ENCODE peak calls at places on chromosomes 3 and 15, in six cellular contexts. U is GDM1, D is GM06990, J is GM03348, K is GF-D8, W is iris pigment epithelial cell. L is an unnamed sample.

GRCh38 chr3:108006077-108006675 is 84.7 kb downstream of the CD47 start:
- DNase-seq in D (no peak), W (peak; percentile 29), J (peak; percentile 42), K (no peak), U (no peak), L (no peak)

GRCh38 chr15:33148129-33148850 is 46.2 kb downstream of the FMN1 start:
- DNase-seq in D (no peak), J (no peak), W (no peak), U (peak; percentile 48), K (no peak), L (no peak)

GRCh38 chr3:13204177-13204581 is 130.9 kb upstream of the IQSEC1 start:
- DNase-seq in K (no peak), D (no peak), J (no peak), U (no peak), W (no peak), L (no peak)

GRCh38 chr3:196202516-196202970 is 8.7 kb downstream of the ZDHHC19 start:
- DNase-seq in U (no peak), W (peak; percentile 60), D (no peak), J (no peak), K (no peak), L (no peak)

GRCh38 chr3:141070229-141070628 is 19.1 kb downstream of the SPSB4 start:
- DNase-seq in U (no peak), J (no peak), W (no peak), D (no peak), K (no peak), L (no peak)

GRCh38 chr15:99604865-99605264 is 39.1 kb downstream of the MEF2A start:
- DNase-seq in D (no peak), U (no peak), J (no peak), K (no peak), W (no peak), L (no peak)

GRCh38 chr3:128931046-128931445 is 51.6 kb downstream of the ACAD9 start:
- DNase-seq in J (no peak), K (no peak), W (no peak), D (no peak), U (no peak), L (no peak)

GRCh38 chr15:101353240-101353639 is 58.2 kb upstream of the SNRPA1 start:
- DNase-seq in W (no peak), K (no peak), D (no peak), U (no peak), J (no peak), L (no peak)

GRCh38 chr15:92647467-92648163 is 8.0 kb downstream of the FAM174B start:
- DNase-seq in D (no peak), K (no peak), W (no peak), U (no peak), J (no peak), L (no peak)

GRCh38 chr3:194117114-194117845 is 18.7 kb upstream of the HES1 start:
- DNase-seq in D (no peak), J (no peak), U (no peak), W (no peak), K (no peak), L (no peak)

GRCh38 chr3:52317601-52318000 is 1.5 kb downstream of the DNAH1 start:
- DNase-seq in D (no peak), U (no peak), J (peak; percentile 80), K (no peak), W (peak; percentile 48), L (peak; percentile 72)

GRCh38 chr3:141646760-141647561 is 91.1 kb upstream of the RNF7 start:
- DNase-seq in K (no peak), J (no peak), U (no peak), D (no peak), W (peak; percentile 76), L (no peak)

GRCh38 chr3:154758109-154758868 is 321.8 kb upstream of the MME start:
- DNase-seq in W (peak; percentile 62), J (peak; percentile 56), D (no peak), K (no peak), U (no peak), L (no peak)

GRCh38 chr15:40471105-40471777 is 457 bp downstream of the CHST14 start:
- DNase-seq in K (no peak), D (peak; percentile 59), W (peak; percentile 31), J (peak; percentile 57), U (no peak), L (peak; percentile 71)

GRCh38 chr3:38837358-38837757 is 21.3 kb upstream of the SCN10A start:
- DNase-seq in D (no peak), U (no peak), K (no peak), J (no peak), W (no peak), L (no peak)

GRCh38 chr3:122680381-122681293 is at the start of gene PARP14:
- DNase-seq in K (no peak), J (peak; percentile 74), D (peak; percentile 83), U (peak; percentile 48), W (peak; percentile 80), L (peak; percentile 69)

GRCh38 chr3:67648229-67648628 is 6.2 kb downstream of the SUCLG2 start:
- DNase-seq in J (no peak), W (no peak), U (no peak), K (no peak), D (no peak), L (no peak)

GRCh38 chr3:139894638-139894989 is 40.4 kb upstream of the CLSTN2 start:
- DNase-seq in J (no peak), D (no peak), U (no peak), W (no peak), K (no peak), L (no peak)

GRCh38 chr3:128170866-128171516 is 17.7 kb downstream of the EEFSEC start:
- DNase-seq in J (peak; percentile 86), K (peak; percentile 97), D (no peak), W (peak; percentile 82), U (no peak), L (no peak)